ENCODE peak calls at places on chromosome 9, in six cellular contexts. F is neural crest cell; I is Peyer's patch; M is activated T-cell treated with anti-CD3 and anti-CD28 coated beads, Interleukin-2, amount 50 U/mL, for 48 hours; N is stimulated activated CD8-positive, alpha-beta memory T cell treated with anti-CD3 and anti-CD28 coated beads, Interleukin-4, amount 100 ng/mL, for 24 hours; R is activated CD8-positive, alpha-beta memory T cell treated with anti-CD3 and anti-CD28 coated beads for 48 hours. L is an unnamed sample.

GRCh38 chr9:92748233-92748497 is 16.5 kb downstream of the BICD2 start:
- DNase-seq in F (no peak), I (no peak), M (no peak), N (no peak), R (no peak), L (no peak)

GRCh38 chr9:36100532-36100931 is 36.0 kb upstream of the GLIPR2 start:
- DNase-seq in F (no peak), I (no peak), M (no peak), N (no peak), R (no peak), L (no peak)

GRCh38 chr9:95649801-95650213 is 133.0 kb upstream of the PTCH1 start:
- DNase-seq in F (no peak), I (no peak), M (no peak), N (no peak), R (no peak), L (no peak)

GRCh38 chr9:91273853-91274552 is 87.7 kb downstream of the AUH start:
- DNase-seq in F (no peak), I (no peak), M (no peak), N (no peak), R (no peak), L (no peak)

GRCh38 chr9:137459601-137460362 is 648 bp upstream of the NSMF start:
- DNase-seq in F (no peak), I (no peak), M (no peak), N (no peak), R (no peak), L (no peak)

GRCh38 chr9:6739218-6739617 is 18.6 kb upstream of the KDM4C start:
- DNase-seq in F (no peak), I (no peak), M (no peak), N (no peak), R (no peak), L (no peak)

GRCh38 chr9:113446323-113446740 is 17.2 kb upstream of the RGS3 start:
- DNase-seq in F (no peak), I (no peak), M (peak), N (no peak), R (no peak), L (no peak)

GRCh38 chr9:20028849-20029231 is 240.0 kb upstream of the SLC24A2 start:
- DNase-seq in F (no peak), I (no peak), M (no peak), N (no peak), R (no peak), L (no peak)

GRCh38 chr9:134554750-134555655 is 86.6 kb upstream of the COL5A1 start:
- DNase-seq in F (no peak), I (peak), M (no peak), N (no peak), R (no peak), L (no peak)

GRCh38 chr9:107712390-107712789 is 222.8 kb upstream of the KLF4 start:
- DNase-seq in F (no peak), I (no peak), M (no peak), N (no peak), R (no peak), L (no peak)

GRCh38 chr9:89482056-89482784 is 15.7 kb downstream of the SEMA4D start:
- DNase-seq in F (no peak), I (no peak), M (peak), N (no peak), R (no peak), L (no peak)

GRCh38 chr9:131334568-131335105 is 45.1 kb downstream of the PLPP7 start:
- DNase-seq in F (no peak), I (no peak), M (no peak), N (no peak), R (no peak), L (no peak)

GRCh38 chr9:130870491-130871381 is 25.9 kb downstream of the QRFP start:
- DNase-seq in F (no peak), I (no peak), M (no peak), N (no peak), R (no peak), L (no peak)

GRCh38 chr9:128098936-128099931 is 28.3 kb downstream of the PTGES2 start:
- DNase-seq in F (no peak), I (peak), M (no peak), N (no peak), R (no peak), L (no peak)

GRCh38 chr9:72476617-72477375 is 44.6 kb upstream of the TMC1 start:
- DNase-seq in F (no peak), I (no peak), M (peak), N (peak), R (no peak), L (no peak)

GRCh38 chr9:25353783-25354182 is 324.5 kb downstream of the TUSC1 start:
- DNase-seq in F (no peak), I (no peak), M (no peak), N (no peak), R (no peak), L (no peak)

GRCh38 chr9:36051317-36051716 is 14.6 kb downstream of the RECK start:
- DNase-seq in F (no peak), I (no peak), M (no peak), N (no peak), R (no peak), L (no peak)

GRCh38 chr9:117725426-117725887 is 21.3 kb downstream of the TLR4 start:
- DNase-seq in F (no peak), I (no peak), M (no peak), N (no peak), R (no peak), L (no peak)

GRCh38 chr9:35695801-35696420 is 6.2 kb upstream of the TPM2 start:
- DNase-seq in F (no peak), I (no peak), M (no peak), N (no peak), R (no peak), L (no peak)

GRCh38 chr9:70256123-70256551 is 2.6 kb upstream of the SMC5 start:
- DNase-seq in F (no peak), I (no peak), M (no peak), N (no peak), R (no peak), L (no peak)

GRCh38 chr9:109229682-109230081 is 62.6 kb upstream of the FRRS1L start:
- DNase-seq in F (no peak), I (no peak), M (no peak), N (no peak), R (no peak), L (no peak)

GRCh38 chr9:120713257-120714087 is 798 bp downstream of the MEGF9 start:
- DNase-seq in F (peak), I (peak), M (peak), N (no peak), R (no peak), L (no peak)